ENCODE peak calls at places on chromosomes 7 and 10, in nine cellular contexts. Q, F, P, A, O, B, D, C and M are unnamed samples.
A peak's percentile ranks its signal among the peaks of the same experiment; 100 is the strongest.

GRCh38 chr7:16816820-16817219 is 12.0 kb upstream of the AGR2 start:
- DNase-seq in O (no peak), D (no peak), Q (no peak), B (no peak), F (no peak), C (no peak), A (no peak), P (no peak), M (no peak)

GRCh38 chr7:150740053-150740452 is 2.8 kb downstream of the GIMAP5 start:
- DNase-seq in Q (no peak), O (no peak), D (no peak), P (peak; percentile 36), C (no peak), A (no peak), F (no peak), B (no peak), M (no peak)

GRCh38 chr7:159138508-159138907 is 6.2 kb downstream of the VIPR2 start:
- DNase-seq in F (no peak), B (no peak), P (no peak), A (no peak), D (no peak), C (no peak), O (no peak), Q (no peak), M (no peak)

GRCh38 chr7:55342216-55342871 is 22.8 kb upstream of the LANCL2 start:
- DNase-seq in D (no peak), C (no peak), A (no peak), P (no peak), Q (no peak), F (no peak), O (no peak), B (no peak), M (no peak)

GRCh38 chr7:51062222-51062987 is 254.2 kb downstream of the COBL start:
- DNase-seq in C (no peak), O (no peak), D (no peak), Q (no peak), P (no peak), B (no peak), A (no peak), F (no peak), M (peak; percentile 88)

GRCh38 chr7:73454424-73454823 is 20.8 kb downstream of the FZD9 start:
- DNase-seq in B (no peak), Q (no peak), P (no peak), O (peak; percentile 38), F (no peak), D (no peak), A (no peak), C (no peak), M (no peak)

GRCh38 chr10:68334672-68335467 is 2.1 kb upstream of the PBLD start:
- DNase-seq in C (no peak), D (no peak), F (no peak), O (no peak), B (no peak), Q (no peak), A (no peak), P (no peak), M (no peak)

GRCh38 chr10:92164024-92164423 is 126.9 kb downstream of the CPEB3 start:
- DNase-seq in D (no peak), Q (no peak), F (no peak), A (no peak), C (no peak), B (no peak), O (no peak), P (no peak), M (no peak)

GRCh38 chr10:31098091-31098490 is 66.4 kb upstream of the ZNF438 start:
- DNase-seq in O (no peak), C (no peak), D (no peak), B (no peak), P (no peak), A (no peak), F (no peak), Q (no peak), M (no peak)

GRCh38 chr7:74305987-74306736 is 17.0 kb downstream of the CLIP2 start:
- DNase-seq in Q (no peak), A (no peak), D (no peak), P (no peak), B (no peak), C (no peak), O (no peak), F (no peak), M (no peak)

GRCh38 chr7:103660455-103661371 is 214.7 kb upstream of the SLC26A5 start:
- DNase-seq in A (no peak), P (no peak), B (peak; percentile 75), F (no peak), D (no peak), C (no peak), O (peak; percentile 75), Q (no peak), M (no peak)

GRCh38 chr10:132574783-132575319 is 37.3 kb downstream of the INPP5A start:
- DNase-seq in B (no peak), D (no peak), C (no peak), O (no peak), Q (no peak), A (no peak), F (no peak), P (no peak), M (no peak)

GRCh38 chr7:17299477-17299991 is 1.1 kb downstream of the AHR start:
- DNase-seq in C (no peak), B (peak; percentile 42), O (peak; percentile 24), Q (no peak), D (no peak), F (no peak), P (no peak), A (no peak), M (peak; percentile 92)

GRCh38 chr10:4344544-4344994 is 481.4 kb upstream of the AKR1E2 start:
- DNase-seq in P (peak; percentile 56), F (peak; percentile 65), O (peak; percentile 100), Q (peak; percentile 89), C (peak; percentile 79), D (no peak), B (peak; percentile 92), A (peak; percentile 58), M (no peak)

GRCh38 chr10:91229683-91230082 is 9.2 kb downstream of the PCGF5 start:
- DNase-seq in O (no peak), P (no peak), F (no peak), B (no peak), D (no peak), A (no peak), C (no peak), Q (no peak), M (no peak)

GRCh38 chr7:134660961-134661376 is 14.3 kb downstream of the BPGM start:
- DNase-seq in P (no peak), C (no peak), A (no peak), B (no peak), F (no peak), D (no peak), Q (no peak), O (peak; percentile 88), M (no peak)

GRCh38 chr7:151890355-151891004 is 13.6 kb upstream of the PRKAG2 start:
- DNase-seq in P (no peak), A (no peak), Q (no peak), B (no peak), C (no peak), D (no peak), F (no peak), O (no peak), M (no peak)

GRCh38 chr7:28626629-28627262 is 214.4 kb downstream of the CREB5 start:
- DNase-seq in C (no peak), A (no peak), F (no peak), P (no peak), D (no peak), O (peak; percentile 36), Q (peak; percentile 40), B (peak; percentile 40), M (no peak)

GRCh38 chr7:79806161-79806734 is 328.4 kb upstream of the GNAI1 start:
- DNase-seq in B (peak; percentile 14), O (peak; percentile 42), Q (peak; percentile 19), P (no peak), D (no peak), A (no peak), F (no peak), C (no peak), M (no peak)

GRCh38 chr10:88963318-88963717 is 10.7 kb upstream of the ACTA2 start:
- DNase-seq in C (no peak), P (no peak), F (no peak), D (no peak), B (no peak), Q (no peak), O (no peak), A (peak; percentile 43), M (no peak)
- TF ChIP-seq CTCF in C (no peak), P (no peak), F (no peak), D (no peak), B (no peak), Q (peak; percentile 35), O (no peak), A (no peak), M (no peak)

GRCh38 chr10:17548162-17548561 is 69.0 kb downstream of the HACD1 start:
- DNase-seq in D (no peak), B (no peak), Q (no peak), A (no peak), F (no peak), C (no peak), O (no peak), P (no peak), M (no peak)

GRCh38 chr10:17544465-17544864 is 72.7 kb downstream of the HACD1 start:
- DNase-seq in P (no peak), D (no peak), F (no peak), C (no peak), B (no peak), A (no peak), O (peak; percentile 32), Q (no peak), M (no peak)

GRCh38 chr10:17548786-17549185 is 68.4 kb downstream of the HACD1 start:
- DNase-seq in D (no peak), O (peak; percentile 50), Q (no peak), P (no peak), B (no peak), F (no peak), A (no peak), C (no peak), M (no peak)

GRCh38 chr10:17547026-17547425 is 70.1 kb downstream of the HACD1 start:
- DNase-seq in F (no peak), A (no peak), C (no peak), Q (no peak), P (no peak), O (no peak), D (no peak), B (no peak), M (no peak)
- TF ChIP-seq POLR2A in F (no peak), A (no peak), C (no peak), Q (no peak), P (no peak), O (no peak), D (no peak), B (no peak), M (no peak)

GRCh38 chr7:82481499-82482097 is 38.0 kb upstream of the CACNA2D1 start:
- DNase-seq in P (no peak), D (no peak), F (no peak), Q (peak; percentile 12), B (peak; percentile 31), C (no peak), A (no peak), O (peak; percentile 43), M (no peak)
- TF ChIP-seq CTCF in P (peak; percentile 56), D (peak; percentile 41), F (peak; percentile 62), Q (peak; percentile 72), B (peak; percentile 74), C (peak; percentile 59), A (no peak), O (peak; percentile 79), M (peak; percentile 75)

DNA sequence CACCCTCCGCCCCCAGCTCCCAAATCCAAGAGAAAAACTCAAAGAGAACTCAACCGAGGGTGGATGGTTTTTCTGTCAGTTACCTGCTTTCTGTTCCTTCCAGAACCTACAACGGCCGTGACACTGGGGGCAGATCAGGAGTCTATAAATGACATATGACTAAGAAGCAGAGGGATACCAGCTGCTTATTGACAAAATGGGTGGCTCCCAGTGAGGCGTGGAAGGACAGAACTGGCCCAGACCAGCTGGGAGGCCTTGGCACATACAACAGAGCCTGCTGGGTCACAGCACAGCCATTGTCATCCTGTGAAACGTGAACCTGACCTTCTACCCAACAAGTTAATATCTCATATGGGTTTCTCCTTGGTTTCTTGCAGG is 84.3 kb upstream of the ADRB1 start:
- DNase-seq in O (no peak), Q (no peak), P (no peak), B (peak; percentile 45), C (no peak), F (no peak), D (no peak), A (no peak), M (no peak)
- TF ChIP-seq POLR2A in O (no peak), Q (no peak), P (no peak), B (no peak), C (no peak), F (no peak), D (no peak), A (no peak), M (no peak)